ENCODE peak calls at places on chromosomes 3 and 15, in seven cellular contexts. B, R, F, H, P, E and Z are unnamed samples.

GRCh38 chr3:140091143-140091542 is 156.2 kb downstream of the CLSTN2 start:
- DNase-seq in R (no peak), H (no peak), F (no peak), P (no peak), B (no peak), E (no peak), Z (no peak)

GRCh38 chr3:48625600-48625999 is 4.0 kb upstream of the TMEM89 start:
- DNase-seq in E (no peak), B (no peak), F (no peak), R (no peak), P (no peak), H (no peak), Z (no peak)

GRCh38 chr3:10758304-10759037 is 57.6 kb upstream of the SLC6A11 start:
- DNase-seq in R (peak), B (peak), F (no peak), H (peak), P (peak), E (peak), Z (peak)

GRCh38 chr15:68658151-68658550 is 79.4 kb downstream of the CORO2B start:
- DNase-seq in R (no peak), B (no peak), E (no peak), F (no peak), H (peak), P (peak), Z (no peak)

GRCh38 chr3:140053011-140053702 is 118.2 kb downstream of the CLSTN2 start:
- DNase-seq in P (no peak), E (no peak), B (no peak), H (no peak), R (no peak), F (no peak), Z (no peak)

GRCh38 chr3:170697131-170697530 is 111.3 kb upstream of the SLC7A14 start:
- DNase-seq in R (no peak), P (no peak), F (no peak), E (no peak), B (no peak), H (peak), Z (no peak)

GRCh38 chr3:59641169-59641914 is 591.5 kb upstream of the CFAP20DC start:
- DNase-seq in F (no peak), P (no peak), R (no peak), H (no peak), E (no peak), B (peak), Z (no peak)

GRCh38 chr3:22371592-22372291 is 620.7 kb upstream of the ZNF385D start:
- DNase-seq in P (no peak), E (no peak), F (peak), B (no peak), H (peak), R (no peak), Z (no peak)

GRCh38 chr15:77810180-77810579 is 177.5 kb upstream of the LINGO1 start:
- DNase-seq in H (no peak), E (no peak), P (no peak), B (no peak), R (no peak), F (no peak), Z (no peak)

GRCh38 chr3:32442766-32443165 is 51.1 kb downstream of the CMTM7 start:
- DNase-seq in E (no peak), P (no peak), R (no peak), F (no peak), B (peak), H (no peak), Z (no peak)

GRCh38 chr3:184258926-184259325 is 2.4 kb downstream of the CAMK2N2 start:
- DNase-seq in P (no peak), B (no peak), R (no peak), H (no peak), F (no peak), E (no peak), Z (no peak)

GRCh38 chr3:43465109-43465508 is 156.7 kb downstream of the ANO10 start:
- DNase-seq in F (no peak), B (peak), E (no peak), P (no peak), H (no peak), R (no peak), Z (no peak)

GRCh38 chr3:63662500-63662899 is 10.0 kb downstream of the SNTN start:
- DNase-seq in E (no peak), P (no peak), B (peak), F (no peak), R (no peak), H (peak), Z (no peak)

GRCh38 chr15:95845862-95846515 is 484.5 kb upstream of the NR2F2 start:
- DNase-seq in H (no peak), B (no peak), P (no peak), F (no peak), E (no peak), R (no peak), Z (no peak)

GRCh38 chr3:20079621-20080020 is 39.4 kb downstream of the KAT2B start:
- DNase-seq in F (no peak), H (no peak), R (no peak), B (no peak), E (no peak), P (no peak), Z (no peak)

GRCh38 chr3:136544532-136544931 is 207.6 kb downstream of the STAG1 start:
- DNase-seq in R (no peak), F (no peak), P (no peak), H (no peak), E (no peak), B (peak), Z (no peak)

GRCh38 chr15:95417761-95418160 is 912.7 kb upstream of the NR2F2 start:
- DNase-seq in P (no peak), R (no peak), E (no peak), F (no peak), B (no peak), H (no peak), Z (no peak)

GRCh38 chr3:43998841-43999805 is 242.6 kb upstream of the TOPAZ1 start:
- DNase-seq in H (peak), R (peak), E (no peak), B (peak), P (no peak), F (peak), Z (no peak)

GRCh38 chr3:134359121-134360010 is 14.9 kb downstream of the AMOTL2 start:
- DNase-seq in B (no peak), E (no peak), F (peak), P (no peak), R (no peak), H (peak), Z (no peak)

GRCh38 chr15:56772868-56773639 is 39.7 kb upstream of the ZNF280D start:
- DNase-seq in E (no peak), B (no peak), R (no peak), F (no peak), H (no peak), P (no peak), Z (no peak)

GRCh38 chr15:65336369-65336766 is 31.9 kb downstream of the RNU5B-1 start:
- DNase-seq in B (no peak), E (no peak), F (no peak), P (no peak), H (peak), R (no peak), Z (no peak)

GRCh38 chr3:69921651-69922050 is 77.9 kb upstream of the SAMMSON start:
- DNase-seq in F (no peak), H (no peak), P (no peak), E (no peak), R (no peak), B (no peak), Z (no peak)

DNA sequence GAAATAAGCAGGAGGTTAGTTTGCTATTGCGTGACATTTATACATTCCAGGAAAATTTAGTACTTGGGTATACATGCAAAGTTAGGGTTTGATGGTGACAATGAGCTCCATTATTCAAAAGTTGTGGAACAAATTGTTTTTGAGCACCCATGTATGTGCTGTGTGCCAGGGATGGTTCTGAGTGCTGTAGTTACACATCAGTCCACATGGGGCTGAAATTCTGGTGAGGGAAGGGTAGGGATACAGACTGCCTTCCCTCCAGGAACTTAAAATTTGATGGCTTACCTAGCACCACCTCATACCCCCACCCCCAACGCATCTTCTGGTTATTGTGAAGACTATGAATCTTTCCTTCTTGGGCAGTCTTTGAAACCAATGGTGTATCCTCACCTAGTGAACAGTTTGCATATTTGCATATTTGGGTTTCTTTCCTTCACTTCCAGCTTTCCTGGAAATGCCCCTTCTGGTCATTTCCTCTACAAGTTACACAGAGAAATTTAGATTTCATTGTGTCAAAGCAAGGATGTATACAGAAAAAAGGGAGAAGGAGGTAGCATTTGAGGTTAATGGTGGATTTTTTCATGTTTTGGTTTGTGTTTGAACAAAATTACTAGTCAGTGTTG is 222.0 kb upstream of the IL12A start:
- DNase-seq in B (peak), R (no peak), P (no peak), H (peak), F (no peak), E (no peak), Z (no peak)
- TF ChIP-seq CTCF in B (peak), R (no peak), P (no peak), H (peak), F (peak), E (peak), Z (peak)

GRCh38 chr3:112638327-112639020 is 2.5 kb downstream of the CCDC80 start:
- DNase-seq in E (no peak), F (no peak), B (no peak), H (no peak), R (no peak), P (no peak), Z (no peak)
- H3K4me3 ChIP-seq in E (peak), F (peak), B (no peak), H (no peak), R (no peak), P (no peak), Z (peak)

DNA sequence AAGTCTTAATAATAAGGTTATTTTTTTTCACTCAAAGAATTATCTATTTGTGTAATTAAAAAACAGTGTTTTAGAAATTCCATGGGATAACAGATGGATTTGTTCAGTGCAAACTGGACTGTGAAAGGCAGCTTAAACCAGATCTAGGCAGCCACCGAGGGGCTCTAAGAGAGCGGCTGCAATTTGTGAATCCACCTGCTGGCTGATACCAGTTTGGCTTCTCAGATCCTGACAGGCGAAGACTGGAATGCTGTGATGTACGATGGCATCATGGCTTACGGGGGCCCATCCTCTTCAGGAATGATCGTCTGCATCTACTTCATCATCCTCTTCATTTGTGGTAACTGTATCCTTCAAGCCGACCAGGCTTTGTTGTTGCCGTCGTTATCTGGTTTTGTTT is 119.6 kb downstream of the CHDH start:
- DNase-seq in B (no peak), F (no peak), P (no peak), H (no peak), R (no peak), E (no peak), Z (no peak)
- TF ChIP-seq CTCF in B (no peak), F (no peak), P (no peak), H (peak), R (no peak), E (no peak), Z (no peak)

DNA sequence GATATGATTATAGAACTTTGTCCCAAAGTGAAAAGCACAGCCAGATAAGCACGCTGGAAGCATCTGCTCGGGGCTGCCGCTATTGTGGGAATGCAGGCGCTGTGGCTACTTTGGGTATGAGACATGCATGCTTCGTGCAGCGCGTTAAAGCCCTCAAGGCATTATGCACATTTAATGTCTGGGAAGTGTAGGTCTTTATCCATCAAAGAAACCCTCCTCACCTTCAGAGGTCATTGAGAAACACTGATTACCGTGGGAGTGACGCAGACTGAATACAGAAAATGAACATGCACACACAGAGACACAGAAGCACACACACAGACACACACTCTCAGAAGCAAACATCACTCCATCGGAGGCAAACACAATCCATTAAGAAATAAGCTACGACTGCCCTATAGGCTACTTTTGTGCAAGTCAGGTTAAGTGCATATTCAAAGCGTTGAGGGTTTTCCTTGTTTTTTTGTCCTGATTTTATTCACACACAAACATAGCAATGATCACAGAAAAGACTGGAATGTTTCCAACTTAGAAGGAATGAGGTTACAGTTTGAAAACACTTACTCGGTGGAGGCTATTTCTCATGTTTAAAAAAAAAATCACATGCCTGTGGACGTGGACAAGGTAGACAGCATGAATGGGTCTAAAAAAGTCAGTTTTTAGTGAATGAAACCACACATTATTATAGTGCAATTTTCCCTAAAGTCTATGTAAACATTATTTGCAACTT is 68.5 kb downstream of the PLCH1 start:
- DNase-seq in F (no peak), R (no peak), P (no peak), E (peak), H (no peak), B (peak), Z (no peak)
- H3K4me3 ChIP-seq in F (peak), R (no peak), P (no peak), E (peak), H (no peak), B (no peak), Z (peak)

DNA sequence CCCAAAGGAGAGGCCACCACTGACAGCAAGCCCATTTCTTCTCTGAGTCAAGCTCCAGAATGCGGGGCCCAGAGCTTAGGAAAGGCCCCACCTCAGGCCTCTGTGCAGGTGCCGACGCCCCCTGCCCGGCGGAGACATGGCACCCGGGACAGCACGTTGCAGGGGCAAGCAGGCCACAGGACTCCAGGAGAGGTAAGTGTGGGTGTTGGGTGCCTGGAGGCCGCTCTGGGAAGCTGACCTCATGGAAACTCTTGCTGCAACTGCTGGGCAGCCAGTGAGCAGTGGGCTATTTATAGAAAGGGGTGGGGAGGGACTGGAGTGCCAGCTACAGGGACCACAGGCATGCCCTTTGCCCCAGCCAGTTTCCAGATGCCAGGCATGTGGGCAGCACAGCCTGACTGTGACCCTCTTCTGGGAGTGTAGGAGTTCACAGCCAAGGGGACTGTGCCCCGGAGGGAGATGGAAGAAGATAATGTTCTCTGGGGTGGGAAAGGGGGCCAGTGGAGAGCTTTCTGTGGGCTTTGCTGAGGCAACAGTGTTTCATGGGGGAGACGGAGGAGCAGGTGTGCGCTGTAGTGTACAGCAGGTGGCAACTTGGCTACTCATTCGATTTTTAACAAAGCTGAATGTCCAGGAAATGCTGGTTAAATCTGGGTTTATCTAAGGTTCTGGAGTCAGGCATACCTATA is 23.7 kb downstream of the ALPK3 start:
- DNase-seq in R (peak), P (peak), E (no peak), B (no peak), H (no peak), F (peak), Z (peak)
- TF ChIP-seq CTCF in R (no peak), P (no peak), E (no peak), B (no peak), H (no peak), F (no peak), Z (no peak)

DNA sequence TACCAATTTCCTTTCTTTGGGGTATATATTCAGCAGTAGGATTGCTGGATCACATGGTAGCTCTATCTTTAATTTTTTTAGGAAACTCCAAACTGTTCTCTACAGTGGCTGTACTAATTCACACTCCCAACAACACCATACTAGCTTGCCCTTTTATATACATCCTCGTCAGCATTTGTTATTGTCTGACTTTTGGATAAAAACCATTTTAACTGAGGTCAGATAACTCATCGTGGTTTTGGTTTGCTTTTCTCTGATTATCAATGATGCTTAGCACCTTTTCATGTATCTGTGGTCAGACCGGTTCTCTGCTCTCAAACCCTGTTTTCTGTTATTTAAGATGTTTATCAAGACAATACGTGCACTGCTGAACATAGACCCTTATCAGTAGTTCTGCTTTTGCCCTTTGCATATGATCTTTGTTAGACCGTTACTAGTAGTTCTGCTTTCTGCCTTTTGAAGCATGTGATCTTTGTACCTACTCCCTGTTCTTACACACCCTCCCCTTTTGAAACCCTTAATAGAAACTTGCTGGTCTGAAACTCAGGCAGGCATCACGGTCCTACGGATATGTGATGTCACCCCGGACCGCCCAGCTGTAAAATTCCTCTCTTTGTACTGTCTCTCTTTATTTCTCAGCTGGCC is 474.3 kb downstream of the RSL24D1 start:
- DNase-seq in E (no peak), H (no peak), P (peak), R (no peak), B (no peak), F (no peak), Z (no peak)
- H3K4me3 ChIP-seq in E (no peak), H (no peak), P (no peak), R (no peak), B (no peak), F (no peak), Z (no peak)

GRCh38 chr3:38297537-38297936 is 15.4 kb downstream of the SLC22A14 start:
- DNase-seq in E (no peak), H (no peak), P (no peak), B (no peak), F (no peak), R (no peak), Z (no peak)

DNA sequence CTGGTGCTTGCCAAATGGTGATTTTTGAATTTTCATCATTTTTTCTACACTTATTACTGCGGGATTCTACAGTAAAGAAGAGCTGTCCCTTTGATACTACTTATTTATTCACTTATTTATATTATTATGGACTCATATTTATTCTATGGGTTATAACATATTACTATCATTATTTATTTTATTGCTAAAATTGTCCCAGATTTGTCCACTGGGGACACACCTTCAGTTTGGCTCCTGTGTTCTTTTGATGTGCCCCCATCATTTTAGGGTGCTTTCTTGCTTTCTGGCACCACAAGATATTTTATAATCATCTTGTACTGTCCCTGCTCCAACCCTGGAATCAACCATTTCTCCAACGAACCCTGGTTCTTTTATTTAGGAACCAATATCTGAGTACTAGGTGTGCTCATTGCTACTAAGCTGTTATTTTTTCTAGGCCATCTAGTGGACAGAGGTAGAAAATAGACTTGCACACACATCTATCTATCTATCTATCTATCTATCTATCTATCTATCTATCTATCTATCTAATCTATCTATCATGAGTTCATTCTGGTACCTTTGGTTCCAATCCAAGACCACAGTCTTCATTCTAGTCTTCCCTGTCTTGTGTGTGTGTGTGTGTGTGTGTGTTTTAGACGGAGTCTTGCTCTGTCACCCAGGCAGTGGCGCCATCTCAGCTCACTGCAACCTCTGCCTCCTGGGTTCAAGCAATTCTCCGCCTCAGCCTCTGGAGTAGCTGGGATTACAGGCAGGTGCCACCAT is 16.0 kb downstream of the SLC22A14 start:
- DNase-seq in P (peak), E (no peak), B (peak), H (no peak), F (no peak), R (no peak), Z (peak)
- TF ChIP-seq CTCF in P (peak), E (peak), B (peak), H (peak), F (peak), R (peak), Z (peak)

GRCh38 chr15:42160110-42160509 is 3.7 kb upstream of the PLA2G4F start:
- DNase-seq in F (peak), R (peak), H (no peak), B (no peak), P (no peak), E (no peak), Z (no peak)

GRCh38 chr15:42165081-42165480 is 8.6 kb upstream of the PLA2G4F start:
- DNase-seq in P (peak), F (no peak), H (no peak), R (no peak), B (no peak), E (no peak), Z (no peak)

GRCh38 chr15:42166225-42166940 is 9.9 kb upstream of the PLA2G4F start:
- DNase-seq in H (no peak), P (no peak), E (no peak), B (no peak), F (no peak), R (no peak), Z (no peak)

GRCh38 chr15:42163291-42163690 is 6.9 kb upstream of the PLA2G4F start:
- DNase-seq in E (no peak), H (no peak), R (no peak), F (no peak), B (no peak), P (no peak), Z (no peak)

GRCh38 chr15:42163947-42164550 is 7.6 kb upstream of the PLA2G4F start:
- DNase-seq in B (peak), H (no peak), P (no peak), F (no peak), R (peak), E (no peak), Z (no peak)
- H3K4me3 ChIP-seq in B (no peak), H (no peak), P (no peak), F (no peak), R (no peak), E (no peak), Z (no peak)